ENCODE peak calls at places on chromosomes 3 and 15, in four cellular contexts. L is cardiac muscle cell, X is PC-3, V is tibial artery. C is an unnamed sample.

GRCh38 chr3:94098487-94098886 is 35.6 kb downstream of the NSUN3 start:
- DNase-seq in L (peak), X (no peak), V (no peak), C (no peak)

GRCh38 chr3:38600551-38600950 is 48.9 kb downstream of the SCN5A start:
- DNase-seq in L (no peak), X (no peak), V (peak), C (no peak)

GRCh38 chr3:53798144-53798543 is 48.1 kb downstream of the CHDH start:
- DNase-seq in L (no peak), X (no peak), V (no peak), C (no peak)

GRCh38 chr3:4943553-4943952 is 35.7 kb upstream of the BHLHE40 start:
- DNase-seq in L (no peak), X (peak), V (no peak), C (no peak)

GRCh38 chr3:99319961-99320360 is 318.4 kb upstream of the COL8A1 start:
- DNase-seq in L (peak), X (peak), V (no peak), C (no peak)

GRCh38 chr3:123652346-123652984 is 67.6 kb upstream of the HACD2 start:
- DNase-seq in L (peak), X (peak), V (peak), C (peak)

GRCh38 chr15:99212401-99212800 is 37.0 kb downstream of the TTC23 start:
- DNase-seq in L (peak), X (no peak), V (no peak), C (no peak)

GRCh38 chr15:61528590-61528929 is 299.5 kb upstream of the RORA start:
- DNase-seq in L (peak), X (peak), V (no peak), C (no peak)

GRCh38 chr3:41450416-41451231 is 251.3 kb downstream of the CTNNB1 start:
- DNase-seq in L (no peak), X (peak), V (no peak), C (no peak)

GRCh38 chr3:58161435-58162398 is 49.1 kb downstream of the DNASE1L3 start:
- DNase-seq in L (peak), X (peak), V (peak), C (peak)

GRCh38 chr3:101020616-101021015 is 27.4 kb upstream of the ABI3BP start:
- DNase-seq in L (peak), X (no peak), V (no peak), C (no peak)

GRCh38 chr3:141422961-141423582 is 54.8 kb downstream of the ZBTB38 start:
- DNase-seq in L (no peak), X (no peak), V (no peak), C (no peak)

GRCh38 chr3:142218703-142219102 is 6.7 kb downstream of the GK5 start:
- DNase-seq in L (no peak), X (no peak), V (no peak), C (no peak)

GRCh38 chr3:140023616-140024530 is 88.9 kb downstream of the CLSTN2 start:
- DNase-seq in L (no peak), X (no peak), V (peak), C (peak)

GRCh38 chr15:66854012-66854965 is 152.3 kb downstream of the SMAD6 start:
- DNase-seq in L (no peak), X (no peak), V (no peak), C (no peak)

GRCh38 chr15:80834906-80835305 is 55.7 kb downstream of the CEMIP start:
- DNase-seq in L (no peak), X (no peak), V (no peak), C (no peak)

GRCh38 chr3:140447991-140448390 is 229.9 kb upstream of the TRIM42 start:
- DNase-seq in L (no peak), X (no peak), V (no peak), C (no peak)

GRCh38 chr3:189267981-189268613 is 96.3 kb downstream of the TPRG1 start:
- DNase-seq in L (peak), X (peak), V (no peak), C (no peak)

GRCh38 chr3:158731938-158732855 is at the start of gene RARRES1:
- DNase-seq in L (peak), X (no peak), V (peak), C (peak)

GRCh38 chr3:169764164-169764452 is 752 bp downstream of the TERC start:
- DNase-seq in L (peak), X (no peak), V (no peak), C (no peak)

GRCh38 chr3:42270561-42270960 is 4.6 kb upstream of the CCK start:
- DNase-seq in L (no peak), X (no peak), V (no peak), C (no peak)

GRCh38 chr3:64463981-64464380 is 223.8 kb downstream of the ADAMTS9 start:
- DNase-seq in L (no peak), X (no peak), V (no peak), C (no peak)

GRCh38 chr3:56899851-56900250 is 98.1 kb upstream of the ARHGEF3 start:
- DNase-seq in L (no peak), X (no peak), V (no peak), C (no peak)

GRCh38 chr3:50268703-50269451 is at the start of gene SEMA3B:
- DNase-seq in L (no peak), X (peak), V (peak), C (peak)

GRCh38 chr15:42154576-42155355 is 1.7 kb downstream of the PLA2G4F start:
- DNase-seq in L (no peak), X (no peak), V (peak), C (no peak)

GRCh38 chr3:60176614-60177013 is 1074.6 kb downstream of the FHIT start:
- DNase-seq in L (no peak), X (no peak), V (no peak), C (no peak)

GRCh38 chr3:67940200-67940952 is 286.0 kb upstream of the SUCLG2 start:
- DNase-seq in L (no peak), X (peak), V (no peak), C (peak)

GRCh38 chr15:48757661-48758060 is 53.2 kb downstream of the CEP152 start:
- DNase-seq in L (no peak), X (no peak), V (no peak), C (no peak)
- H3K27ac ChIP-seq in L (no peak), X (no peak), V (no peak), C (no peak)

GRCh38 chr3:195542691-195543641 is at the start of gene PPP1R2:
- DNase-seq in L (peak), X (peak), V (peak), C (peak)

GRCh38 chr3:195540031-195540430 is 3.1 kb downstream of the PPP1R2 start:
- DNase-seq in L (no peak), X (no peak), V (no peak), C (no peak)

GRCh38 chr3:195542261-195542660 is 864 bp downstream of the PPP1R2 start:
- DNase-seq in L (peak), X (peak), V (no peak), C (no peak)

GRCh38 chr3:195539479-195539878 is 3.6 kb downstream of the PPP1R2 start:
- DNase-seq in L (no peak), X (no peak), V (no peak), C (no peak)

DNA sequence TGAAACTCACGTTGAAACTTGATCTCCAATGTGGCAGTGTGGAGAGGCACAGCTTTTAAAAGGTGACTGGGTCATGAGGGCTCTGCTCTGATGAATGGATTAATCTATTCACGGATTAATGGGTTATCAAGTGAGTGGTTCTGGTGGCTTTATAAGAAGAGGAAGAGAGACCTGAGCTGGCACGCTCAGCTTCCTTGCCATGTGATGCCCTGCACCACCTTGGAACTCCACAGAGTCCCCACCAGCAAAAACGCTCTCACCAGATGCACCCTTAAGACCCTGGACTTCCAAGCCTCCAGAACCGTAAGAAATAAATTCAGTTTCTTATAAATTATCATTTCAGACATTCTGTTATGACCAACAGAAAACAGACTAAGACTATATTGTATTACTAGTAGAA is 2.6 kb downstream of the PPP1R2 start:
- DNase-seq in L (no peak), X (no peak), V (no peak), C (no peak)
- H3K4me3 ChIP-seq in L (peak), X (peak), V (no peak), C (no peak)

GRCh38 chr15:86163771-86164170 is 84.1 kb downstream of the AGBL1 start:
- DNase-seq in L (no peak), X (no peak), V (no peak), C (no peak)
- H3K27ac ChIP-seq in L (peak), X (no peak), V (no peak), C (no peak)

GRCh38 chr15:35471024-35471423 is 74.9 kb downstream of the DPH6 start:
- DNase-seq in L (no peak), X (no peak), V (no peak), C (no peak)
- H3K4me3 ChIP-seq in L (no peak), X (no peak), V (no peak), C (no peak)

DNA sequence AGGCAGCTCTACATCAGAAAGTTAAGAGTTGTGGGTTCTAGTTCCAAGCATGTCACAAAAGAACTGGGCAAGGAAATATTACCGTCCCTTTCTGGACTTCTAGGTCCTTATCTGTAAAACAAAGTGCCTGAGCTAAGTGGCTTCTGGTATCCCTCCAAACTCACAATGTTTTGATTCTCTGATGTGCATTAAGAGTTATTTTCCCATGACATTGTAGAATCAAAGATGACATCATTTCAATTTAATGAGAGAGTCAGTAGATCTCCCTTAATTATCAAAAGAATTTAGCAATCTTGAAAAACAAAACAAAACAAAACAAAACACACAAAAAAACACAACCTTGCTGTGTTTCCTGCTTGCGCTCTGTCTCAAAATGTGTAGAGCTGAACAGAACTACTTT is 88.7 kb downstream of the DUT start:
- DNase-seq in L (no peak), X (no peak), V (no peak), C (no peak)
- H3K27ac ChIP-seq in L (no peak), X (no peak), V (peak), C (no peak)

GRCh38 chr3:148319960-148320359 is 377.7 kb upstream of the AGTR1 start:
- DNase-seq in L (no peak), X (no peak), V (no peak), C (no peak)

GRCh38 chr3:148315756-148316155 is 381.9 kb upstream of the AGTR1 start:
- DNase-seq in L (no peak), X (peak), V (no peak), C (no peak)

GRCh38 chr3:148318240-148318639 is 379.5 kb upstream of the AGTR1 start:
- DNase-seq in L (peak), X (no peak), V (no peak), C (no peak)

GRCh38 chr3:148319161-148319915 is 378.4 kb upstream of the AGTR1 start:
- DNase-seq in L (peak), X (peak), V (no peak), C (no peak)
- H3K4me3 ChIP-seq in L (no peak), X (no peak), V (no peak), C (no peak)